ENCODE peak calls at places on chromosomes 2 and 18, in seven cellular contexts. Q is fibroblast of pulmonary artery, M is GM23248, E is naive B cell, X is left lung, H is EH, Z is SK-MEL-5. A is an unnamed sample.

GRCh38 chr2:84459944-84460429 is 907 bp upstream of the SUCLG1 start:
- DNase-seq in M (no peak), E (no peak), Q (no peak), Z (no peak), H (no peak), X (no peak), A (peak)

GRCh38 chr2:119517433-119517832 is 6.8 kb downstream of the SCTR start:
- DNase-seq in Q (peak), Z (peak), X (peak), E (no peak), M (peak), H (peak), A (peak)

GRCh38 chr2:231452799-231453508 is 11.3 kb downstream of the NCL start:
- DNase-seq in X (no peak), E (no peak), H (peak), Z (peak), M (no peak), Q (no peak), A (no peak)

GRCh38 chr2:136008205-136008865 is 22.9 kb upstream of the DARS1 start:
- DNase-seq in Z (no peak), M (no peak), H (no peak), X (peak), E (peak), Q (no peak), A (no peak)

GRCh38 chr2:66428986-66429612 is 5.8 kb upstream of the MEIS1 start:
- DNase-seq in X (no peak), M (peak), Z (peak), E (no peak), H (peak), Q (peak), A (no peak)

GRCh38 chr2:146844226-146844990 is 1000.4 kb upstream of the ACVR2A start:
- DNase-seq in X (no peak), Q (peak), M (peak), H (no peak), Z (no peak), E (no peak), A (no peak)

GRCh38 chr18:37845498-37845897 is 279.9 kb upstream of the CELF4 start:
- DNase-seq in M (no peak), H (no peak), E (no peak), Q (no peak), Z (no peak), X (no peak), A (no peak)

GRCh38 chr2:24009680-24010476 is at the start of gene MFSD2B:
- DNase-seq in X (no peak), M (peak), E (no peak), H (peak), Z (no peak), Q (no peak), A (no peak)

GRCh38 chr2:190505696-190506095 is 28.8 kb downstream of the NEMP2 start:
- DNase-seq in X (no peak), Q (no peak), M (no peak), H (no peak), Z (peak), E (no peak), A (no peak)

GRCh38 chr18:2687390-2688001 is 32.0 kb downstream of the SMCHD1 start:
- DNase-seq in H (no peak), Q (no peak), E (peak), M (no peak), X (no peak), Z (no peak), A (no peak)

GRCh38 chr2:170822292-170822884 is 5.7 kb downstream of the GAD1 start:
- DNase-seq in Q (no peak), Z (no peak), X (no peak), H (no peak), E (no peak), M (peak), A (no peak)

GRCh38 chr2:88959480-88960204 is 268.2 kb downstream of the RPIA start:
- DNase-seq in Q (peak), Z (peak), X (no peak), E (no peak), M (no peak), H (peak), A (peak)

GRCh38 chr2:135052997-135053474 is 944 bp downstream of the RAB3GAP1 start:
- DNase-seq in X (no peak), H (peak), Z (no peak), Q (peak), M (peak), E (no peak), A (no peak)

GRCh38 chr18:12308386-12309100 is 502 bp downstream of the TUBB6 start:
- DNase-seq in X (peak), H (peak), M (peak), Z (peak), Q (peak), E (peak), A (peak)

GRCh38 chr2:23992931-23993330 is 17.0 kb upstream of the MFSD2B start:
- DNase-seq in M (no peak), H (no peak), E (no peak), Q (no peak), Z (no peak), X (no peak), A (no peak)

GRCh38 chr2:190640124-190640523 is 8.8 kb upstream of the NAB1 start:
- DNase-seq in Z (no peak), X (no peak), Q (peak), H (no peak), E (no peak), M (no peak), A (no peak)

GRCh38 chr2:136136921-136137320 is 19.0 kb upstream of the CXCR4 start:
- DNase-seq in Q (no peak), Z (no peak), X (no peak), M (no peak), H (no peak), E (no peak), A (no peak)

GRCh38 chr2:75246441-75247167 is 47.3 kb upstream of the TACR1 start:
- DNase-seq in Q (no peak), Z (no peak), M (peak), H (peak), X (no peak), E (no peak), A (no peak)

GRCh38 chr2:178397002-178397605 is 53.9 kb downstream of the PRKRA start:
- DNase-seq in H (peak), X (no peak), Q (peak), M (peak), Z (peak), E (peak), A (peak)

GRCh38 chr18:61635901-61636528 is 256.8 kb downstream of the RNF152 start:
- DNase-seq in M (peak), X (peak), Z (peak), Q (peak), E (no peak), H (peak), A (peak)

GRCh38 chr2:26251893-26252292 is 7.2 kb downstream of the HADHB start:
- DNase-seq in M (peak), X (no peak), Q (peak), H (no peak), Z (peak), E (no peak), A (no peak)

GRCh38 chr2:174344716-174345472 is 10.1 kb downstream of the SP9 start:
- DNase-seq in X (no peak), M (peak), H (peak), Q (peak), Z (peak), E (no peak), A (no peak)

GRCh38 chr18:57832730-57833129 is 29.6 kb upstream of the ATP8B1 start:
- DNase-seq in X (no peak), H (no peak), M (no peak), E (no peak), Z (no peak), Q (no peak), A (no peak)

GRCh38 chr2:175111200-175111657 is 56.8 kb downstream of the ATF2 start:
- DNase-seq in H (peak), Z (peak), X (no peak), Q (peak), E (peak), M (peak), A (peak)

GRCh38 chr2:173978447-173978846 is 13.3 kb upstream of the SP3 start:
- DNase-seq in E (no peak), H (no peak), X (no peak), Q (no peak), M (peak), Z (no peak), A (no peak)

GRCh38 chr2:238524584-238524983 is 97.9 kb downstream of the ASB1 start:
- DNase-seq in E (no peak), Z (no peak), M (no peak), Q (no peak), H (no peak), X (no peak), A (no peak)

GRCh38 chr2:239238839-239239606 is 161.8 kb downstream of the HDAC4 start:
- DNase-seq in E (no peak), X (no peak), Z (no peak), H (no peak), Q (no peak), M (no peak), A (no peak)

GRCh38 chr18:74493689-74494088 is 2.5 kb upstream of the CNDP2 start:
- DNase-seq in Q (peak), M (peak), X (no peak), E (peak), H (peak), Z (peak), A (peak)

GRCh38 chr2:218726004-218726574 is 15.5 kb downstream of the TTLL4 start:
- DNase-seq in H (no peak), Q (no peak), Z (no peak), M (no peak), E (no peak), X (no peak), A (no peak)

GRCh38 chr2:188902906-188903305 is 71.3 kb upstream of the COL3A1 start:
- DNase-seq in Q (peak), H (peak), Z (no peak), M (peak), X (no peak), E (no peak), A (no peak)

GRCh38 chr18:61388010-61388409 is 54.8 kb downstream of the CDH20 start:
- DNase-seq in M (peak), Z (no peak), Q (peak), E (no peak), H (peak), X (no peak), A (no peak)